ENCODE peak calls at places on chromosomes 11 and 22, in seven cellular contexts. E is GM23248, Q is aorta, X is epithelial cell of esophagus, G is A549, C is fibroblast of pulmonary artery, Z is gastrocnemius medialis. K is an unnamed sample.

GRCh38 chr11:86047275-86047991 is 21.5 kb downstream of the PICALM start:
- DNase-seq in E (peak; percentile 91), Q (no peak), X (peak; percentile 85), G (no peak), C (peak; percentile 70), Z (no peak), K (peak; percentile 72)

GRCh38 chr11:47270331-47271271 is 668 bp downstream of the MADD start:
- DNase-seq in E (peak; percentile 70), Q (peak; percentile 69), X (peak; percentile 50), G (peak; percentile 57), C (peak; percentile 62), Z (no peak), K (no peak)

GRCh38 chr22:42169055-42169469 is 38.5 kb upstream of the CYP2D6 start:
- DNase-seq in E (peak; percentile 68), Q (peak; percentile 83), X (peak; percentile 45), G (peak; percentile 71), C (peak; percentile 80), Z (no peak), K (peak; percentile 34)

GRCh38 chr22:25702046-25702445 is 39.9 kb upstream of the MYO18B start:
- DNase-seq in E (peak; percentile 36), Q (no peak), X (peak; percentile 15), G (no peak), C (peak; percentile 55), Z (no peak), K (no peak)

GRCh38 chr11:94558468-94558867 is 8.7 kb upstream of the PIWIL4 start:
- DNase-seq in E (no peak), Q (no peak), X (no peak), G (no peak), C (no peak), Z (no peak), K (no peak)

GRCh38 chr11:108620958-108621772 is 27.6 kb upstream of the EXPH5 start:
- DNase-seq in E (peak; percentile 34), Q (no peak), X (peak; percentile 63), G (peak; percentile 27), C (no peak), Z (no peak), K (no peak)

GRCh38 chr22:37492428-37493344 is 6.5 kb upstream of the MFNG start:
- DNase-seq in E (peak; percentile 79), Q (no peak), X (peak; percentile 49), G (peak; percentile 71), C (peak; percentile 63), Z (no peak), K (no peak)

GRCh38 chr22:32261306-32261705 is 6.2 kb upstream of the SLC5A4 start:
- DNase-seq in E (no peak), Q (no peak), X (no peak), G (no peak), C (no peak), Z (no peak), K (no peak)

GRCh38 chr11:46367244-46367915 is 14.1 kb upstream of the MDK start:
- DNase-seq in E (peak; percentile 73), Q (peak; percentile 89), X (peak; percentile 50), G (peak; percentile 46), C (peak; percentile 57), Z (no peak), K (no peak)

GRCh38 chr22:19753090-19753842 is 7.3 kb upstream of the TBX1 start:
- DNase-seq in E (no peak), Q (no peak), X (no peak), G (no peak), C (no peak), Z (no peak), K (no peak)

GRCh38 chr11:45374632-45375031 is 88.5 kb upstream of the SYT13 start:
- DNase-seq in E (no peak), Q (no peak), X (no peak), G (no peak), C (no peak), Z (no peak), K (no peak)

GRCh38 chr11:106464728-106465127 is 387.3 kb downstream of the AASDHPPT start:
- DNase-seq in E (no peak), Q (no peak), X (peak; percentile 65), G (no peak), C (no peak), Z (no peak), K (no peak)

GRCh38 chr11:65552413-65552951 is 5.7 kb downstream of the LTBP3 start:
- DNase-seq in E (no peak), Q (no peak), X (no peak), G (no peak), C (no peak), Z (no peak), K (no peak)

GRCh38 chr11:118434123-118434552 is 2.2 kb upstream of the KMT2A start:
- DNase-seq in E (peak; percentile 59), Q (no peak), X (peak; percentile 26), G (no peak), C (peak; percentile 48), Z (no peak), K (no peak)
- H3K4me3 ChIP-seq in E (peak overlapping the region; percentile 73), Q (no peak overlapping the region), X (no peak overlapping the region), G (no peak overlapping the region), C (peak overlapping the region; percentile 68), Z (peak overlapping the region; percentile 96), K (peak overlapping the region; percentile 67)

GRCh38 chr11:114099392-114100178 is 40.1 kb downstream of the ZBTB16 start:
- DNase-seq in E (no peak), Q (no peak), X (no peak), G (no peak), C (no peak), Z (peak; percentile 53), K (peak; percentile 29)
- H3K4me3 ChIP-seq in E (no peak overlapping the region), Q (no peak overlapping the region), X (no peak overlapping the region), G (no peak overlapping the region), C (no peak overlapping the region), Z (peak overlapping the region; percentile 11), K (no peak overlapping the region)

GRCh38 chr11:77400306-77400705 is 73.6 kb downstream of the PAK1 start:
- DNase-seq in E (no peak), Q (no peak), X (no peak), G (no peak), C (no peak), Z (no peak), K (no peak)
- H3K4me3 ChIP-seq in E (no peak overlapping the region), Q (no peak overlapping the region), X (no peak overlapping the region), G (no peak overlapping the region), C (no peak overlapping the region), Z (no peak overlapping the region), K (no peak overlapping the region)

DNA sequence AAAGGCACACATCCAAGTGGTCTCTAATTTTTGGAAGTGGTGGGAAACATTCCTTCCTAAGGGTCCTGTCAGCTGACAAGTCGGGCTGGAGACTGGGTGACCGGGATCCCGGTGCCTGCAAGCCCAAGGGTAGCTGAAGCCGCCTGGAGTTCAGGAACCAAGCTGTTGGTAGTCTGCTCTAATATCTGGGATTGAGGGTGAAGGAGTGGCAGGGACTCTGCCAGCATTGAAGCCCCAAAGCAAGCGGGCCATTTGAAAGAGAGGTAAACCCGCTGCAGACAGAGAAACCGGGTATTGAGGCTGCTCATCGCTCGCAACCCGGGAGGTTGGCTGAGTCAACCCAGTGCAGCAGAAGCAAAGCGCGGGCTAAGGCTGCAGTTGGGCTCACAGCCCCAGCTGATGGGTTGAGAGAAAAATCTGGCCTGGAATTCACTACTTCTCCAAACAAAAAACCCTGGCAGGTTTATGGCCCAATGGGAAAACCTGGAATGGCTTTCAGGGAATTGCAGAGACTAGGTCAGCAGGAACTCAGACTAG is 28.2 kb upstream of the FBXO3 start:
- DNase-seq in E (peak; percentile 93), Q (peak; percentile 82), X (peak; percentile 93), G (peak; percentile 81), C (peak; percentile 83), Z (no peak), K (peak; percentile 70)
- H3K4me3 ChIP-seq in E (peak overlapping the region; percentile 65), Q (no peak overlapping the region), X (no peak overlapping the region), G (peak overlapping the region; percentile 40), C (peak overlapping the region; percentile 15), Z (peak overlapping the region; percentile 20), K (peak overlapping the region; percentile 48)

GRCh38 chr11:19259487-19260345 is 19.0 kb upstream of the E2F8 start:
- DNase-seq in E (peak; percentile 75), Q (peak; percentile 88), X (peak; percentile 70), G (peak; percentile 62), C (peak; percentile 69), Z (peak; percentile 15), K (peak; percentile 14)
- H3K4me3 ChIP-seq in E (peak overlapping the region; percentile 56), Q (no peak overlapping the region), X (no peak overlapping the region), G (no peak overlapping the region), C (peak overlapping the region; percentile 21), Z (peak overlapping the region; percentile 26), K (no peak overlapping the region)

GRCh38 chr22:39997939-39998726 is 3.4 kb downstream of the FAM83F start:
- DNase-seq in E (no peak), Q (peak; percentile 41), X (peak; percentile 80), G (peak; percentile 23), C (peak; percentile 38), Z (no peak), K (no peak)
- H3K4me3 ChIP-seq in E (no peak overlapping the region), Q (no peak overlapping the region), X (peak overlapping the region; percentile 83), G (no peak overlapping the region), C (no peak overlapping the region), Z (no peak overlapping the region), K (no peak overlapping the region)

DNA sequence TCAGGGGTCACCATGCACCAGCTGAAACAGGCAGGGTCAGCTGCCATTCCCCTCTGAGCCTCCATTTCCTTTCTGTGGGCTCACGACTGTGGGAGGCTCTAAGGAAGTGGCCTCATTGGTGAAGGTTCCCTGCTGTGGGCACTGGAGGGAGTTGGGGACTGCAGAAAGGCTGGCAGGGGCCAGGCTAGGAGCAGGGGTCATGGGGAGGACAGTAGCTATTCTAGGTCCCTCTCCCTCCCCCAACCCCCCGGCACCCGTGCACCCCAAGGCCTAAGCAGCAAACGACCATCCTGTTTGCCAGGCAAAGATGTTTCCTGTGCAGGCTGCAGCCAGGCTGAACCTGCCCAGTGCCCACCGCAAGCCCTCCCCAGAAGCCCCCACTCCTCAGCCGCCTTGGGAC is 189.5 kb downstream of the MN1 start:
- DNase-seq in E (no peak), Q (no peak), X (no peak), G (no peak), C (no peak), Z (no peak), K (no peak)
- H3K4me3 ChIP-seq in E (no peak overlapping the region), Q (no peak overlapping the region), X (no peak overlapping the region), G (no peak overlapping the region), C (no peak overlapping the region), Z (no peak overlapping the region), K (no peak overlapping the region)

GRCh38 chr22:39078329-39078728 is 1.3 kb downstream of the APOBEC3G start:
- DNase-seq in E (no peak), Q (no peak), X (no peak), G (no peak), C (no peak), Z (no peak), K (no peak)
- H3K4me3 ChIP-seq in E (no peak overlapping the region), Q (no peak overlapping the region), X (no peak overlapping the region), G (no peak overlapping the region), C (no peak overlapping the region), Z (no peak overlapping the region), K (no peak overlapping the region)

K was measured in skeletal muscle cell.